ENCODE peak calls at places on chromosomes 7 and 10, in four cellular contexts. H is CD4-positive, alpha-beta T cell; F is tibial artery; D is psoas muscle. Z is an unnamed sample.

GRCh38 chr7:45178241-45179225 is 20.9 kb downstream of the RAMP3 start:
- DNase-seq in H (no peak), F (peak; percentile 55), D (peak; percentile 33), Z (no peak)

GRCh38 chr7:101239951-101240220 is 2.3 kb upstream of the CLDN15 start:
- DNase-seq in F (no peak), H (no peak), D (no peak), Z (no peak)

GRCh38 chr10:121539757-121540156 is 58.5 kb downstream of the FGFR2 start:
- DNase-seq in F (no peak), D (no peak), H (no peak), Z (no peak)

GRCh38 chr10:78756604-78757442 is 311.9 kb upstream of the ZMIZ1 start:
- DNase-seq in F (peak; percentile 94), H (no peak), D (peak; percentile 89), Z (peak; percentile 92)

GRCh38 chr10:118256825-118257570 is 85.1 kb downstream of the FAM204A start:
- DNase-seq in D (no peak), H (no peak), F (no peak), Z (no peak)

GRCh38 chr7:77887567-77887966 is 89.0 kb downstream of the PHTF2 start:
- DNase-seq in D (no peak), F (no peak), H (no peak), Z (peak; percentile 71)

GRCh38 chr10:37856881-37857286 is 526 bp downstream of the ZNF248 start:
- DNase-seq in H (peak; percentile 6), F (no peak), D (peak; percentile 55), Z (peak; percentile 7)

GRCh38 chr10:73043766-73044377 is 52.8 kb downstream of the P4HA1 start:
- DNase-seq in H (no peak), F (no peak), D (no peak), Z (no peak)

GRCh38 chr7:144006029-144006428 is 5.9 kb downstream of the OR6B1 start:
- DNase-seq in H (no peak), F (no peak), D (no peak), Z (no peak)

GRCh38 chr10:67696029-67696428 is at the start of gene CTNNA3:
- DNase-seq in D (no peak), F (no peak), H (no peak), Z (no peak)

GRCh38 chr7:5452937-5453540 is 29.4 kb upstream of the TNRC18 start:
- DNase-seq in H (no peak), F (no peak), D (no peak), Z (peak; percentile 59)

GRCh38 chr7:66283003-66283920 is 78.1 kb downstream of the TPST1 start:
- DNase-seq in F (no peak), D (no peak), H (no peak), Z (peak; percentile 60)

GRCh38 chr10:132097609-132098377 is 32.0 kb downstream of the JAKMIP3 start:
- DNase-seq in D (no peak), H (no peak), F (no peak), Z (no peak)

GRCh38 chr7:35599061-35599460 is 95.9 kb downstream of the HERPUD2 start:
- DNase-seq in H (no peak), D (no peak), F (no peak), Z (no peak)
- H3K27ac ChIP-seq in H (no peak overlapping the region), D (no peak overlapping the region), F (no peak overlapping the region), Z (no peak overlapping the region)

GRCh38 chr10:13990392-13990805 is 340.3 kb downstream of the FRMD4A start:
- DNase-seq in D (peak; percentile 70), F (no peak), H (no peak), Z (no peak)
- H3K27ac ChIP-seq in D (peak overlapping the region; percentile 46), F (peak overlapping the region; percentile 55), H (no peak overlapping the region), Z (peak overlapping the region; percentile 60)

GRCh38 chr7:2553831-2554581 is 1.3 kb downstream of the BRAT1 start:
- DNase-seq in H (no peak), F (peak; percentile 57), D (peak; percentile 27), Z (no peak)
- H3K27ac ChIP-seq in H (no peak overlapping the region), F (no peak overlapping the region), D (peak overlapping the region; percentile 16), Z (no peak overlapping the region)

GRCh38 chr10:50999163-50999562 is 75.1 kb upstream of the PRKG1 start:
- DNase-seq in D (no peak), F (no peak), H (no peak), Z (no peak)

GRCh38 chr10:51000976-51001375 is 73.3 kb upstream of the PRKG1 start:
- DNase-seq in F (no peak), H (no peak), D (no peak), Z (peak; percentile 65)

GRCh38 chr10:50997461-50997860 is 76.8 kb upstream of the PRKG1 start:
- DNase-seq in F (no peak), D (no peak), H (no peak), Z (no peak)

GRCh38 chr10:51001587-51001986 is 72.7 kb upstream of the PRKG1 start:
- DNase-seq in D (no peak), F (no peak), H (no peak), Z (no peak)

DNA sequence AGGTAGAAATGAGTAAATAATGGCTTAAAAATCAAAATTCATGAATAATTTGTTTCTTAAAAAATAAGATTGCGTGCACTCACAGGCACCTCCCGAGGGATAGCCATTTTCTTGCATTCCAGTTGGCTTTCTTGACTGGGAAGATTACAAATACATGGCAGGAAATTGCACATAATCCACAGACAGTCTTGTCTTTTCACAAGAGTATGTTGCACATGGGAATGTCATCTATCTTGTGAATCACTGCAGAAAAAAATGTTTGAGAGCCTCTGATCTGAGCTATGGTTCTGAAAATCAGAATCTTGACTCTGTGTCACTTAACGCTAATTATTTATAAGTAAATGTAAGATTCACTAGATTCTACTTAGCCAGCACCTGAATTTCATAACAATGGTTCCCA is 74.1 kb upstream of the PRKG1 start:
- DNase-seq in H (no peak), D (no peak), F (no peak), Z (peak; percentile 77)
- H3K27ac ChIP-seq in H (no peak overlapping the region), D (no peak overlapping the region), F (peak overlapping the region; percentile 79), Z (peak overlapping the region; percentile 98)

GRCh38 chr10:43846187-43846680 is 197.6 kb upstream of the ZNF32 start:
- DNase-seq in F (no peak), H (no peak), D (no peak), Z (peak; percentile 29)
- H3K27ac ChIP-seq in F (peak overlapping the region; percentile 66), H (no peak overlapping the region), D (peak overlapping the region; percentile 55), Z (no peak overlapping the region)